ENCODE peak calls at places on chromosomes 2 and 18, in six cellular contexts. Y, L, G, B, J and S are unnamed samples.

GRCh38 chr2:199704358-199705238 is 146.4 kb downstream of the FTCDNL1 start:
- DNase-seq in L (peak), B (peak), G (no peak), Y (no peak), J (peak), S (peak)

GRCh38 chr2:195660265-195660890 is 3.4 kb downstream of the SLC39A10 start:
- DNase-seq in L (peak), Y (no peak), J (peak), B (peak), G (peak), S (peak)

GRCh38 chr2:71891155-71891554 is 256.5 kb downstream of the CYP26B1 start:
- DNase-seq in L (no peak), G (no peak), B (no peak), Y (no peak), J (no peak), S (no peak)

GRCh38 chr18:26482567-26482966 is 65.8 kb downstream of the KCTD1 start:
- DNase-seq in L (peak), J (no peak), G (no peak), Y (no peak), B (no peak), S (no peak)

GRCh38 chr18:3450358-3451107 is 561 bp downstream of the TGIF1 start:
- DNase-seq in J (peak), G (peak), B (peak), L (peak), Y (peak), S (peak)

GRCh38 chr2:17878222-17879136 is at the start of gene KCNS3:
- DNase-seq in L (peak), G (no peak), Y (peak), B (peak), J (peak), S (peak)

GRCh38 chr2:174023591-174024523 is 58.7 kb upstream of the SP3 start:
- DNase-seq in L (peak), G (no peak), J (peak), Y (no peak), B (peak), S (peak)

GRCh38 chr2:233164117-233164516 is 87.4 kb upstream of the ATG16L1 start:
- DNase-seq in Y (no peak), L (no peak), B (no peak), G (no peak), J (no peak), S (no peak)

GRCh38 chr2:216665717-216666116 is 29.6 kb downstream of the IGFBP5 start:
- DNase-seq in B (peak), J (no peak), L (peak), G (no peak), Y (no peak), S (peak)

GRCh38 chr2:219444566-219445091 is 10.0 kb downstream of the SPEG start:
- DNase-seq in B (no peak), G (no peak), Y (no peak), L (no peak), J (no peak), S (no peak)

GRCh38 chr2:29064746-29065478 is 9.4 kb downstream of the PCARE start:
- DNase-seq in J (no peak), G (no peak), Y (no peak), B (no peak), L (no peak), S (no peak)

GRCh38 chr2:95274291-95275150 is at the start of gene PROM2:
- DNase-seq in B (peak), J (no peak), L (peak), Y (no peak), G (no peak), S (no peak)

GRCh38 chr2:39772086-39772811 is 6.8 kb downstream of the THUMPD2 start:
- DNase-seq in Y (no peak), G (no peak), L (peak), J (peak), B (peak), S (peak)

GRCh38 chr2:25310965-25311865 is 30.5 kb downstream of the DNMT3A start:
- DNase-seq in L (peak), J (no peak), Y (no peak), G (no peak), B (peak), S (no peak)

GRCh38 chr2:234979204-234980167 is 27.7 kb downstream of the SH3BP4 start:
- DNase-seq in L (peak), B (no peak), J (no peak), G (no peak), Y (no peak), S (peak)

GRCh38 chr18:8423051-8423558 is 186.1 kb upstream of the RAB12 start:
- DNase-seq in G (no peak), L (peak), J (peak), Y (no peak), B (peak), S (peak)

GRCh38 chr2:8546319-8547283 is 135.3 kb upstream of the ID2 start:
- DNase-seq in J (no peak), Y (no peak), B (no peak), G (no peak), L (no peak), S (no peak)

GRCh38 chr18:59697236-59697932 is at the start of gene CCBE1:
- DNase-seq in L (peak), B (peak), G (no peak), Y (peak), J (peak), S (peak)

GRCh38 chr2:35783723-35784122 is 571.9 kb upstream of the CRIM1 start:
- DNase-seq in G (no peak), L (peak), Y (no peak), B (peak), J (no peak), S (no peak)

GRCh38 chr2:9838391-9838790 is 4.9 kb upstream of the TAF1B start:
- DNase-seq in B (no peak), Y (no peak), L (no peak), G (no peak), J (no peak), S (no peak)

GRCh38 chr2:232876071-232876977 is 6.3 kb downstream of the SNORC start:
- DNase-seq in Y (peak), B (peak), L (peak), G (no peak), J (no peak), S (no peak)

GRCh38 chr2:240520143-240520973 is 37.4 kb downstream of the ANKMY1 start:
- DNase-seq in G (no peak), J (no peak), Y (no peak), L (no peak), B (peak), S (no peak)
- TF ChIP-seq CTCF in G (no peak), J (no peak), Y (no peak), L (no peak), B (peak), S (no peak)

GRCh38 chr2:54968561-54969218 is 81.6 kb downstream of the RTN4 start:
- DNase-seq in Y (no peak), J (no peak), G (no peak), L (no peak), B (no peak), S (no peak)
- H3K4me3 ChIP-seq in Y (no peak), J (no peak), G (no peak), L (no peak), B (no peak), S (no peak)

GRCh38 chr2:237715459-237715947 is 83.1 kb upstream of the RBM44 start:
- DNase-seq in J (no peak), G (no peak), L (no peak), Y (no peak), B (peak), S (no peak)
- TF ChIP-seq CTCF in J (no peak), G (no peak), L (no peak), Y (no peak), B (no peak), S (no peak)

GRCh38 chr18:74241970-74242369 is 49.8 kb downstream of the CYB5A start:
- DNase-seq in J (no peak), Y (no peak), L (no peak), B (no peak), G (no peak), S (no peak)

GRCh38 chr18:74244554-74244953 is 47.2 kb downstream of the CYB5A start:
- DNase-seq in J (no peak), L (no peak), B (peak), Y (no peak), G (no peak), S (no peak)

GRCh38 chr18:74243127-74243526 is 48.6 kb downstream of the CYB5A start:
- DNase-seq in L (no peak), B (no peak), J (no peak), G (no peak), Y (no peak), S (no peak)

GRCh38 chr18:74241426-74241825 is 50.3 kb downstream of the CYB5A start:
- DNase-seq in Y (no peak), L (no peak), B (no peak), G (no peak), J (no peak), S (no peak)

DNA sequence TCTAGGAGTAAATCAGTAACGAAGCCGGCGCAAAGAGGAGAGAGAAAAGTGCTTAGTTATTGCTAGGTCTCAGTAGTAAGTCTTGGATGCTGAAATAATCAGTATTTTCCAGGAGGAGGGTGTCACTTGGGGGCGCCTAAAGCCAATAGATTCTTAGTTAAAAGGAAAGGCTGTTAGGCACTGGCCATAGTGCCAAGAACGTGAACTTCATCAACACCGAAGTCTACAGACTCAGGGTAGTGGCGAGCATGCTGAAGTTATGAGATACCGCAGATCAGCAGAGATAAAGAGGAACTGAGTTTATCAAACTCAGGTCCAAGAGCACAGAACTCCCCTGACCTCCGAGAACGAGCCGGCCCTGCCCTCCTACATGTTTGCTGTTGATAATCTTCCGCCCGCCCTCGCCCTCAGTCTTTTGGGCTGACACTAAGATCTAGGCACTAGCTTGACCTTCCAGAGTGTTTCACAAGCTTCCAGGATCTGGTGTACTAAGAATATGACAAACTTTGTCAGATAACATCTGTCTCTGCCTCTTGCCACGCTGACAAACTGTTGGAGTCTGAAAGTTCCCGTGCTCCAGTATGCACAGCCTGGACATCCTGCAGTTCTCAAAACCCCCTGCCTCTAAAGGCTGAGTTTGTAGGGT is 49.2 kb downstream of the CYB5A start:
- DNase-seq in B (no peak), L (peak), J (peak), Y (no peak), G (no peak), S (peak)
- H3K4me3 ChIP-seq in B (no peak), L (no peak), J (no peak), Y (no peak), G (no peak), S (no peak)

GRCh38 chr2:127675335-127676261 is at the start of gene LIMS2:
- DNase-seq in B (no peak), G (no peak), J (peak), Y (no peak), L (peak), S (peak)
- TF ChIP-seq CTCF in B (no peak), G (no peak), J (peak), Y (no peak), L (no peak), S (no peak)